ENCODE peak calls at places on chromosomes 2 and 18, in six cellular contexts. L is PC-3, B is sigmoid colon, N is uterus, J is SJSA1, I is heart left ventricle. Q is an unnamed sample.
A peak's percentile ranks its signal among the peaks of the same experiment; 100 is the strongest.

GRCh38 chr18:48605408-48605845 is 66.6 kb downstream of the CTIF start:
- DNase-seq in L (peak; percentile 5), B (no peak), N (no peak), J (no peak), I (no peak), Q (no peak)

GRCh38 chr2:16291226-16291625 is 350.9 kb downstream of the MYCN start:
- DNase-seq in L (no peak), B (no peak), N (no peak), J (no peak), I (no peak), Q (no peak)

GRCh38 chr18:57113783-57114465 is 33.0 kb upstream of the BOD1L2 start:
- DNase-seq in L (no peak), B (no peak), N (no peak), J (no peak), I (no peak), Q (no peak)

GRCh38 chr2:15701326-15701907 is 109.7 kb downstream of the DDX1 start:
- DNase-seq in L (no peak), B (no peak), N (no peak), J (no peak), I (no peak), Q (no peak)

GRCh38 chr2:216445489-216445888 is 33.2 kb downstream of the SMARCAL1 start:
- DNase-seq in L (no peak), B (no peak), N (no peak), J (no peak), I (no peak), Q (no peak)

GRCh38 chr2:9738718-9739496 is 104.4 kb upstream of the TAF1B start:
- DNase-seq in L (no peak), B (no peak), N (peak; percentile 19), J (no peak), I (peak; percentile 55), Q (no peak)

GRCh38 chr18:13247506-13247905 is 28.9 kb downstream of the LDLRAD4 start:
- DNase-seq in L (no peak), B (peak; percentile 39), N (no peak), J (peak; percentile 36), I (no peak), Q (no peak)

GRCh38 chr2:140506606-140507005 is 1624.2 kb downstream of the LRP1B start:
- DNase-seq in L (peak; percentile 73), B (no peak), N (no peak), J (no peak), I (no peak), Q (peak; percentile 65)

GRCh38 chr2:32479993-32480392 is 123.2 kb downstream of the BIRC6 start:
- DNase-seq in L (no peak), B (no peak), N (no peak), J (no peak), I (no peak), Q (no peak)

GRCh38 chr2:173122936-173123335 is 47.3 kb downstream of the MAP3K20 start:
- DNase-seq in L (no peak), B (no peak), N (no peak), J (no peak), I (no peak), Q (no peak)

GRCh38 chr2:62186534-62186933 is 9.4 kb upstream of the B3GNT2 start:
- DNase-seq in L (no peak), B (no peak), N (no peak), J (no peak), I (no peak), Q (no peak)

GRCh38 chr2:140990416-140990815 is 1140.4 kb downstream of the LRP1B start:
- DNase-seq in L (peak; percentile 51), B (no peak), N (no peak), J (peak; percentile 46), I (no peak), Q (peak; percentile 79)

GRCh38 chr2:106572541-106573148 is 85.5 kb downstream of the CD8B2 start:
- DNase-seq in L (peak; percentile 32), B (no peak), N (no peak), J (no peak), I (no peak), Q (peak; percentile 6)

GRCh38 chr18:58908006-58908405 is 43.3 kb downstream of the ZNF532 start:
- DNase-seq in L (no peak), B (no peak), N (no peak), J (no peak), I (no peak), Q (no peak)

GRCh38 chr2:10224734-10225133 is 78.0 kb upstream of the HPCAL1 start:
- DNase-seq in L (no peak), B (no peak), N (no peak), J (no peak), I (no peak), Q (no peak)

GRCh38 chr2:25161055-25161781 is 7.2 kb downstream of the POMC start:
- DNase-seq in L (no peak), B (peak; percentile 79), N (peak; percentile 51), J (no peak), I (peak; percentile 63), Q (no peak)

GRCh38 chr2:21118302-21118920 is 5.4 kb upstream of the TDRD15 start:
- DNase-seq in L (peak; percentile 34), B (no peak), N (no peak), J (no peak), I (no peak), Q (peak; percentile 57)

GRCh38 chr2:71071681-71072398 is 3.4 kb downstream of the NAGK start:
- DNase-seq in L (peak; percentile 91), B (peak; percentile 66), N (no peak), J (no peak), I (no peak), Q (no peak)

GRCh38 chr2:144402282-144402681 is 117.6 kb downstream of the ZEB2 start:
- DNase-seq in L (no peak), B (no peak), N (no peak), J (no peak), I (no peak), Q (no peak)

GRCh38 chr2:136375017-136375901 is 257.3 kb upstream of the CXCR4 start:
- DNase-seq in L (no peak), B (no peak), N (no peak), J (no peak), I (no peak), Q (no peak)

GRCh38 chr2:88212251-88212790 is 42.2 kb downstream of the THNSL2 start:
- DNase-seq in L (peak; percentile 33), B (no peak), N (no peak), J (no peak), I (no peak), Q (peak; percentile 40)

GRCh38 chr2:239201884-239202283 is 198.9 kb downstream of the HDAC4 start:
- DNase-seq in L (no peak), B (peak; percentile 56), N (no peak), J (no peak), I (no peak), Q (no peak)

GRCh38 chr2:12317853-12318426 is 398.8 kb upstream of the TRIB2 start:
- DNase-seq in L (peak; percentile 96), B (no peak), N (peak; percentile 39), J (peak; percentile 52), I (no peak), Q (peak; percentile 84)

GRCh38 chr2:166351319-166351718 is 24.4 kb downstream of the SCN9A start:
- DNase-seq in L (no peak), B (no peak), N (no peak), J (no peak), I (no peak), Q (peak; percentile 67)

GRCh38 chr2:191666733-191667132 is 11.2 kb upstream of the NABP1 start:
- DNase-seq in L (peak; percentile 26), B (no peak), N (no peak), J (no peak), I (no peak), Q (no peak)

GRCh38 chr18:34077599-34077998 is 147.1 kb downstream of the NOL4 start:
- DNase-seq in L (no peak), B (no peak), N (no peak), J (no peak), I (no peak), Q (no peak)

GRCh38 chr2:9909106-9909505 is 42.4 kb upstream of the GRHL1 start:
- DNase-seq in L (no peak), B (no peak), N (no peak), J (no peak), I (no peak), Q (peak; percentile 1)

GRCh38 chr2:59233910-59234309 is 992.8 kb upstream of the FANCL start:
- DNase-seq in L (no peak), B (no peak), N (no peak), J (no peak), I (no peak), Q (no peak)

GRCh38 chr18:48541026-48541746 is 2.4 kb downstream of the CTIF start:
- DNase-seq in L (peak; percentile 50), B (peak; percentile 89), N (peak; percentile 73), J (peak; percentile 84), I (peak; percentile 85), Q (peak; percentile 90)

GRCh38 chr2:95376311-95377215 is 25.9 kb upstream of the FAHD2A start:
- DNase-seq in L (no peak), B (peak; percentile 37), N (no peak), J (no peak), I (no peak), Q (no peak)

GRCh38 chr18:56841836-56842235 is 190.7 kb downstream of the WDR7 start:
- DNase-seq in L (no peak), B (no peak), N (no peak), J (no peak), I (no peak), Q (peak; percentile 27)

GRCh38 chr2:121041516-121041915 is 243.5 kb downstream of the TFCP2L1 start:
- DNase-seq in L (no peak), B (no peak), N (no peak), J (no peak), I (no peak), Q (no peak)
- H3K4me1 ChIP-seq in L (peaks cover 11% of the 10 kb centered on the region), B (no peaks in the 10 kb centered on the region), N (no peaks in the 10 kb centered on the region), J (no peaks in the 10 kb centered on the region), I (no peaks in the 10 kb centered on the region), Q (no peaks in the 10 kb centered on the region)

GRCh38 chr2:97731274-97732050 is 18.1 kb downstream of the ZAP70 start:
- DNase-seq in L (no peak), B (no peak), N (no peak), J (no peak), I (no peak), Q (no peak)
- H3K36me3 ChIP-seq in L (no peaks in the 10 kb centered on the region), B (no peaks in the 10 kb centered on the region), N (no peaks in the 10 kb centered on the region), J (no peaks in the 10 kb centered on the region), I (no peaks in the 10 kb centered on the region), Q (no peaks in the 10 kb centered on the region)

GRCh38 chr2:85766214-85766613 is 12.4 kb downstream of the ATOH8 start:
- DNase-seq in L (no peak), B (no peak), N (no peak), J (no peak), I (no peak), Q (no peak)

GRCh38 chr2:85769987-85770362 is 16.2 kb downstream of the ATOH8 start:
- DNase-seq in L (no peak), B (no peak), N (no peak), J (no peak), I (no peak), Q (no peak)

GRCh38 chr2:85769236-85769986 is 15.6 kb downstream of the ATOH8 start:
- DNase-seq in L (no peak), B (no peak), N (no peak), J (peak; percentile 68), I (no peak), Q (no peak)

GRCh38 chr2:85768713-85769112 is 14.9 kb downstream of the ATOH8 start:
- DNase-seq in L (no peak), B (peak; percentile 95), N (peak; percentile 88), J (no peak), I (peak; percentile 86), Q (peak; percentile 20)

GRCh38 chr2:85767803-85768665 is 14.2 kb downstream of the ATOH8 start:
- DNase-seq in L (no peak), B (no peak), N (no peak), J (no peak), I (no peak), Q (no peak)
- H3K4me1 ChIP-seq in L (peaks cover 14% of the 10 kb centered on the region), B (peaks cover 50% of the 10 kb centered on the region), N (peaks cover 33% of the 10 kb centered on the region), J (peaks cover 53% of the 10 kb centered on the region), I (peaks cover 85% of the 10 kb centered on the region), Q (peaks cover 54% of the 10 kb centered on the region)

GRCh38 chr2:65932571-65932970 is 500.2 kb upstream of the SPRED2 start:
- DNase-seq in L (no peak), B (no peak), N (no peak), J (no peak), I (no peak), Q (no peak)
- H3K36me3 ChIP-seq in L (no peaks in the 10 kb centered on the region), B (no peaks in the 10 kb centered on the region), N (no peaks in the 10 kb centered on the region), J (no peaks in the 10 kb centered on the region), I (no peaks in the 10 kb centered on the region), Q (no peaks in the 10 kb centered on the region)

Q was measured in adipocyte.